ENCODE peak calls at places on chromosome 18, in five cellular contexts. E is A549, H is GM12878, U is H1, Y is K562. C is an unnamed sample.

GRCh38 chr18:54828986-54829385 is 709 bp downstream of the RAB27B start:
- DNase-seq in H (no peak), U (no peak), Y (no peak), E (no peak), C (no peak)

GRCh38 chr18:42048150-42048549 is 93.1 kb downstream of the PIK3C3 start:
- DNase-seq in U (no peak), Y (no peak), E (no peak), H (no peak), C (peak; percentile 73)

GRCh38 chr18:55876254-55876653 is 288.3 kb upstream of the TCF4 start:
- DNase-seq in E (no peak), H (no peak), Y (no peak), U (no peak), C (no peak)

GRCh38 chr18:45957100-45957499 is 10.0 kb downstream of the EPG5 start:
- DNase-seq in E (no peak), Y (no peak), H (no peak), U (no peak), C (no peak)

GRCh38 chr18:74715306-74715705 is 117.6 kb downstream of the ZNF407 start:
- DNase-seq in E (no peak), U (no peak), H (no peak), Y (no peak), C (no peak)

GRCh38 chr18:8661754-8662573 is 43.4 kb upstream of the MTCL1 start:
- DNase-seq in Y (peak; percentile 39), U (peak; percentile 56), E (no peak), H (no peak), C (no peak)

GRCh38 chr18:74645717-74646116 is 48.0 kb downstream of the ZNF407 start:
- DNase-seq in U (no peak), E (no peak), H (no peak), Y (no peak), C (no peak)

GRCh38 chr18:55900380-55900779 is 312.4 kb upstream of the TCF4 start:
- DNase-seq in U (no peak), E (no peak), H (no peak), Y (no peak), C (no peak)

GRCh38 chr18:63994783-63995399 is 25.0 kb downstream of the SERPINB8 start:
- DNase-seq in H (no peak), E (peak; percentile 18), Y (peak; percentile 30), U (peak; percentile 29), C (peak; percentile 16)

GRCh38 chr18:25247725-25248124 is 104.2 kb downstream of the ZNF521 start:
- DNase-seq in Y (no peak), U (no peak), H (no peak), E (no peak), C (no peak)

GRCh38 chr18:58176915-58177717 is 133.1 kb downstream of the NEDD4L start:
- DNase-seq in Y (no peak), E (no peak), H (no peak), U (no peak), C (no peak)

DNA sequence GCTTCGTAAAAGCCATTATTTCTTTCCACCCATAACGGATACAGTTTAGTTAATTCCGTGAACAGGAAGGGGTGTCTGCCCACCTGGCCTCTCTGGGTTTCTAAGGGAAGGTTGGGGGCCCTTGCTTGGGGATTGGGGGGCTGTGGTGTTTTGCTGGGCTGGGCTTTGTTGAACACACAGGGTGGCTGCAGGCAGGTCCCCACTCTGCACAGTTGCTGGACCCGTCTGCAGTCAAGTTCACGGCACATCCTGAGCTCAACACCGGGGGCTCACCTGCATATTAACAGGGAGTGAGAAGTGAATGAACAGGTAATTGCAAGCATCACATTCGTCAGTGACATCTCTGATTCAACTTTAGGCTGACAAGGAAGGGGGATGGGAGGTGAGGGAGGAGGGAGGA is 109.0 kb downstream of the ZNF516 start:
- DNase-seq in Y (no peak), U (no peak), H (no peak), E (no peak), C (no peak)
- TF ChIP-seq KDM1A in Y (no peak), U (no peak), H (no peak), E (no peak), C (no peak)

GRCh38 chr18:22694954-22695353 is 238.2 kb upstream of the RBBP8 start:
- DNase-seq in Y (no peak), U (peak; percentile 31), E (peak; percentile 61), H (no peak), C (no peak)
- TF ChIP-seq KDM1A in Y (no peak), U (no peak), E (no peak), H (no peak), C (no peak)

DNA sequence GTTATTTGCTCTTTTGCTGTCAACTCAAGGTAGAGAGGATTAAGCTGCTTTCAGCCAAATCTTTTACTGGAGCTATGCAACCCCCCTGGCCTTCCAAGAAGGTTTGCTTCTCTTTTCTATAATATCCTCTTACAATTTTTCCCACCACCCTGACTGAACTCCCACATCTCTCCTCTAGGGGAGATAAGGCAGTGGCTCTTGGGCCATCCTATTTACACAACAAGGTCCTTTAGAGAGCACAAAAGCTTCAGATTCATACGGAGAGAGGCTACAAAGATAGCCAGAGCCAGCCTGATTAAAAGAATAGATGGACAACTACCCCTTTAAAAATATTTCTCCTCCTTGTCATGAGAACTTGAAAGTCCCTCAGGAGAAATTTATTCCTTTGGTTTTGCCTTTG is 95.7 kb downstream of the TPGS2 start:
- DNase-seq in E (no peak), U (no peak), Y (no peak), H (no peak), C (no peak)
- TF ChIP-seq KDM1A in E (no peak), U (no peak), Y (no peak), H (no peak), C (no peak)

GRCh38 chr18:49843778-49844625 is 30.7 kb upstream of the ACAA2 start:
- DNase-seq in Y (no peak), H (no peak), U (no peak), E (no peak), C (no peak)

GRCh38 chr18:49844903-49845302 is 31.6 kb upstream of the ACAA2 start:
- DNase-seq in U (no peak), E (no peak), Y (no peak), H (no peak), C (no peak)

GRCh38 chr18:49843131-49843530 is 29.8 kb upstream of the ACAA2 start:
- DNase-seq in Y (no peak), E (no peak), H (no peak), U (no peak), C (no peak)

GRCh38 chr18:49841236-49842217 is 28.2 kb upstream of the ACAA2 start:
- DNase-seq in E (no peak), H (no peak), Y (no peak), U (no peak), C (no peak)

DNA sequence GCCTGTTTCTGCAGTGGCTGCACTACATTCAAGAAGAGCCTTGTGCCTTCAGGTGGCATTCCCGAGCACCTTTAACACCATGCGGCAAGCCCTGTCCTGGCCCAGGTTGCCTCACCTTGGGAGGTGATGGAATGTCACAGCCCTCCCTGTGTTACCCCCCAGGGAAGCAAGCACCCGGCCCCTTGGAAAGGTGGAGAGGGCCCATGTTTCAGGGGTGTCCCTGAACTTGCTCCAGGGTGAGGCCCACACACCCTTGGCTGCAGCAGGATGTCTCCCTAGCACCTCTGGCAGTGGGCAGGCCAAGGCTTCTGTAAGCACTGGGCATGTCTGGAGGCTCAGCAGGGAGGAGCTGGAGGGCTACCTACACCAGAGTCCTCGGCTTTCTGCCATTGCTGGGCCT is 29.3 kb upstream of the ACAA2 start:
- DNase-seq in Y (no peak), H (no peak), U (no peak), E (no peak), C (no peak)
- TF ChIP-seq KDM1A in Y (no peak), H (no peak), U (no peak), E (no peak), C (no peak)

GRCh38 chr18:76273956-76274355 is 221.1 kb downstream of the ZNF516 start:
- DNase-seq in E (no peak), U (no peak), Y (no peak), H (no peak), C (no peak)
- TF ChIP-seq KDM1A in E (no peak), U (no peak), Y (no peak), H (no peak), C (no peak)

GRCh38 chr18:12239426-12239825 is 14.7 kb upstream of the CIDEA start:
- DNase-seq in U (no peak), H (no peak), Y (no peak), E (no peak), C (no peak)
- TF ChIP-seq KDM1A in U (no peak), H (no peak), Y (no peak), E (no peak), C (no peak)

GRCh38 chr18:5582849-5583667 is 39.3 kb upstream of the EPB41L3 start:
- DNase-seq in Y (no peak), U (no peak), H (no peak), E (no peak), C (no peak)
- TF ChIP-seq KDM1A in Y (no peak), U (no peak), H (no peak), E (no peak), C (no peak)

GRCh38 chr18:7618821-7619410 is 51.8 kb downstream of the PTPRM start:
- DNase-seq in U (no peak), Y (no peak), H (no peak), E (no peak), C (no peak)
- TF ChIP-seq KDM1A in U (no peak), Y (no peak), H (no peak), E (no peak), C (no peak)

C was measured in HepG2.